ENCODE peak calls at places on chromosome 14, in seven cellular contexts. M is ELR; D is adipocyte; W is activated naive CD4-positive, alpha-beta T cell treated with anti-CD3 and anti-CD28 coated beads for 36 hours; P is Calu3; C is activated T-helper 9 cell treated with anti-CD3 and anti-CD28 coated beads, Interleukin-2, amount 50 U/mL, for 16 hours; H is GM10248. F is an unnamed sample.

GRCh38 chr14:31898835-31899528 is 178.1 kb upstream of the ARHGAP5 start:
- DNase-seq in D (no peak), H (no peak), W (no peak), C (no peak), P (no peak), M (no peak), F (no peak)

GRCh38 chr14:28678887-28679286 is 87.7 kb upstream of the FOXG1 start:
- DNase-seq in D (no peak), M (no peak), C (no peak), H (no peak), P (no peak), W (no peak), F (no peak)

GRCh38 chr14:23248601-23249000 is 10.9 kb downstream of the RNF212B start:
- DNase-seq in P (no peak), W (no peak), M (no peak), D (no peak), C (no peak), H (no peak), F (no peak)

GRCh38 chr14:34301107-34301734 is 160.8 kb downstream of the SPTSSA start:
- DNase-seq in H (peak), C (no peak), P (peak), M (peak), W (peak), D (peak), F (no peak)

GRCh38 chr14:68417007-68417659 is 375.7 kb downstream of the ZFP36L1 start:
- DNase-seq in M (no peak), H (no peak), P (no peak), C (no peak), D (no peak), W (no peak), F (no peak)

GRCh38 chr14:64704145-64704742 is at the start of gene PLEKHG3:
- DNase-seq in M (peak), C (peak), H (no peak), D (peak), W (peak), P (peak), F (peak)

GRCh38 chr14:29687071-29687765 is 240.4 kb downstream of the PRKD1 start:
- DNase-seq in C (no peak), D (no peak), H (no peak), M (no peak), P (no peak), W (no peak), F (no peak)

GRCh38 chr14:50607181-50607580 is 47.2 kb downstream of the ATL1 start:
- DNase-seq in D (peak), M (no peak), H (no peak), P (no peak), C (peak), W (peak), F (no peak)

GRCh38 chr14:21044106-21044618 is 2.0 kb downstream of the RNASE7 start:
- DNase-seq in D (no peak), C (no peak), P (no peak), W (no peak), M (no peak), H (no peak), F (no peak)

GRCh38 chr14:94128216-94128839 is 1.1 kb downstream of the IFI27L2 start:
- DNase-seq in D (no peak), W (no peak), P (no peak), M (no peak), C (no peak), H (no peak), F (no peak)

GRCh38 chr14:72559669-72560068 is 334.2 kb downstream of the DPF3 start:
- DNase-seq in H (no peak), P (no peak), D (no peak), C (no peak), M (no peak), W (no peak), F (no peak)

GRCh38 chr14:38329236-38329635 is 73.3 kb upstream of the CLEC14A start:
- DNase-seq in M (no peak), P (no peak), W (no peak), D (no peak), C (no peak), H (no peak), F (no peak)

GRCh38 chr14:99936738-99937474 is 128.3 kb upstream of the EVL start:
- DNase-seq in H (peak), P (no peak), M (no peak), W (no peak), C (no peak), D (no peak), F (no peak)

GRCh38 chr14:92613008-92613658 is 99.6 kb downstream of the RIN3 start:
- DNase-seq in W (peak), M (peak), C (peak), H (peak), P (peak), D (peak), F (peak)

GRCh38 chr14:73245401-73246325 is 8.4 kb downstream of the PAPLN start:
- DNase-seq in H (peak), C (peak), P (no peak), D (peak), W (peak), M (peak), F (peak)

GRCh38 chr14:21749306-21749868 is 75.8 kb upstream of the OR4E1 start:
- DNase-seq in C (no peak), M (no peak), D (no peak), H (no peak), P (no peak), W (no peak), F (no peak)

GRCh38 chr14:54784060-54784459 is 118.6 kb downstream of the GCH1 start:
- DNase-seq in C (no peak), D (no peak), W (no peak), P (no peak), H (no peak), M (no peak), F (peak)

GRCh38 chr14:56124296-56124695 is 6.1 kb downstream of the PELI2 start:
- DNase-seq in D (peak), C (no peak), P (no peak), M (no peak), W (no peak), H (no peak), F (no peak)

GRCh38 chr14:103233328-103233727 is 100.7 kb upstream of the EIF5 start:
- DNase-seq in M (no peak), D (no peak), C (no peak), W (no peak), P (no peak), H (no peak), F (no peak)

GRCh38 chr14:92512807-92513203 is 776 bp upstream of the RIN3 start:
- DNase-seq in P (no peak), W (no peak), D (no peak), C (no peak), M (peak), H (no peak), F (no peak)

GRCh38 chr14:67973415-67973814 is 153.8 kb downstream of the RAD51B start:
- DNase-seq in C (no peak), H (no peak), W (no peak), P (no peak), M (no peak), D (no peak), F (no peak)

GRCh38 chr14:99214701-99215100 is 57.3 kb downstream of the BCL11B start:
- DNase-seq in P (no peak), H (no peak), D (no peak), W (no peak), C (no peak), M (no peak), F (no peak)

GRCh38 chr14:44316647-44317432 is 190.2 kb downstream of the FSCB start:
- DNase-seq in M (peak), P (peak), D (peak), W (peak), H (no peak), C (no peak), F (no peak)

GRCh38 chr14:102799684-102800562 is 22.7 kb downstream of the TRAF3 start:
- DNase-seq in C (no peak), H (no peak), D (peak), W (no peak), M (peak), P (no peak), F (no peak)

GRCh38 chr14:91230363-91231035 is 14.0 kb downstream of the GPR68 start:
- DNase-seq in H (no peak), M (peak), C (no peak), P (no peak), W (peak), D (no peak), F (no peak)

GRCh38 chr14:52919971-52920370 is 30.9 kb downstream of the FERMT2 start:
- DNase-seq in P (no peak), C (no peak), D (no peak), H (no peak), M (no peak), W (no peak), F (no peak)

GRCh38 chr14:101110729-101111619 is 207.5 kb upstream of the RTL1 start:
- DNase-seq in P (no peak), H (no peak), M (no peak), C (no peak), W (peak), D (no peak), F (peak)

GRCh38 chr14:99378782-99379214 is 101.9 kb downstream of the SETD3 start:
- DNase-seq in P (peak), H (no peak), M (peak), W (no peak), C (no peak), D (peak), F (no peak)

GRCh38 chr14:103231376-103232019 is 102.5 kb upstream of the EIF5 start:
- DNase-seq in C (no peak), W (no peak), D (no peak), H (no peak), M (no peak), P (no peak), F (no peak)

GRCh38 chr14:29757711-29758233 is 169.9 kb downstream of the PRKD1 start:
- DNase-seq in H (no peak), P (no peak), C (no peak), W (no peak), M (no peak), D (no peak), F (no peak)

GRCh38 chr14:60618200-60618599 is 31.1 kb downstream of the SIX1 start:
- DNase-seq in H (no peak), M (no peak), P (no peak), D (no peak), C (no peak), W (no peak), F (no peak)

GRCh38 chr14:72633551-72633950 is 260.4 kb downstream of the DPF3 start:
- DNase-seq in D (no peak), C (no peak), H (no peak), M (no peak), P (no peak), W (no peak), F (no peak)

GRCh38 chr14:74618078-74618952 is 6.3 kb upstream of the LTBP2 start:
- DNase-seq in M (peak), C (peak), D (peak), W (peak), P (peak), H (no peak), F (peak)

GRCh38 chr14:81471062-81471461 is 62.6 kb downstream of the SEL1L start:
- DNase-seq in W (peak), D (no peak), H (no peak), P (no peak), M (no peak), C (no peak), F (no peak)

GRCh38 chr14:70707138-70708038 is 65.7 kb downstream of the TTC9 start:
- DNase-seq in W (peak), H (peak), D (peak), M (peak), P (peak), C (no peak), F (no peak)

GRCh38 chr14:96058606-96059200 is 19.5 kb downstream of the C14orf132 start:
- DNase-seq in D (no peak), H (no peak), M (no peak), C (no peak), W (no peak), P (no peak), F (no peak)

GRCh38 chr14:49988080-49988990 is 95.5 kb downstream of the ARF6 start:
- DNase-seq in M (no peak), P (no peak), H (no peak), D (no peak), C (no peak), W (no peak), F (no peak)

GRCh38 chr14:91149462-91149861 is 35.6 kb downstream of the DGLUCY start:
- DNase-seq in D (peak), P (peak), W (no peak), C (no peak), M (peak), H (no peak), F (no peak)

F was measured in heart left ventricle.